ENCODE peak calls at places on chromosomes 5 and 9, in five cellular contexts. S is CD8-positive, alpha-beta memory T cell; A is dorsolateral prefrontal cortex; B is HL-60; U is psoas muscle. O is an unnamed sample.

GRCh38 chr5:43560128-43560527 is 3.3 kb upstream of the PAIP1 start:
- DNase-seq in S (no peak), A (no peak), B (no peak), U (no peak), O (no peak)

GRCh38 chr5:76714771-76715483 is 999 bp upstream of the F2R start:
- DNase-seq in S (peak), A (no peak), B (no peak), U (no peak), O (peak)

GRCh38 chr9:105051897-105052296 is 123.9 kb upstream of the ABCA1 start:
- DNase-seq in S (no peak), A (no peak), B (no peak), U (no peak), O (no peak)

GRCh38 chr5:107615173-107615856 is 55.4 kb downstream of the EFNA5 start:
- DNase-seq in S (no peak), A (no peak), B (no peak), U (no peak), O (no peak)

GRCh38 chr9:133955821-133956411 is 36.2 kb downstream of the VAV2 start:
- DNase-seq in S (no peak), A (no peak), B (no peak), U (peak), O (peak)

GRCh38 chr5:150295172-150295611 is 5.6 kb upstream of the CAMK2A start:
- DNase-seq in S (no peak), A (peak), B (no peak), U (no peak), O (no peak)

GRCh38 chr5:38556115-38556598 is 289 bp downstream of the LIFR start:
- DNase-seq in S (no peak), A (no peak), B (no peak), U (peak), O (no peak)

GRCh38 chr5:157263586-157264090 is 2.3 kb upstream of the CYFIP2 start:
- DNase-seq in S (no peak), A (no peak), B (peak), U (no peak), O (no peak)

GRCh38 chr5:60546157-60546556 is 153.8 kb downstream of the DEPDC1B start:
- DNase-seq in S (no peak), A (no peak), B (no peak), U (no peak), O (no peak)

GRCh38 chr5:15487228-15487627 is 12.8 kb upstream of the FBXL7 start:
- DNase-seq in S (no peak), A (no peak), B (no peak), U (no peak), O (no peak)

GRCh38 chr9:133166392-133166791 is 2.7 kb upstream of the GBGT1 start:
- DNase-seq in S (no peak), A (no peak), B (no peak), U (peak), O (no peak)

GRCh38 chr5:134549714-134550113 is 24.2 kb downstream of the JADE2 start:
- DNase-seq in S (no peak), A (no peak), B (no peak), U (no peak), O (no peak)

GRCh38 chr9:72592501-72593403 is 71.3 kb downstream of the TMC1 start:
- DNase-seq in S (peak), A (no peak), B (peak), U (no peak), O (peak)

GRCh38 chr9:131020388-131020787 is 11.4 kb downstream of the LAMC3 start:
- DNase-seq in S (no peak), A (no peak), B (no peak), U (peak), O (no peak)

DNA sequence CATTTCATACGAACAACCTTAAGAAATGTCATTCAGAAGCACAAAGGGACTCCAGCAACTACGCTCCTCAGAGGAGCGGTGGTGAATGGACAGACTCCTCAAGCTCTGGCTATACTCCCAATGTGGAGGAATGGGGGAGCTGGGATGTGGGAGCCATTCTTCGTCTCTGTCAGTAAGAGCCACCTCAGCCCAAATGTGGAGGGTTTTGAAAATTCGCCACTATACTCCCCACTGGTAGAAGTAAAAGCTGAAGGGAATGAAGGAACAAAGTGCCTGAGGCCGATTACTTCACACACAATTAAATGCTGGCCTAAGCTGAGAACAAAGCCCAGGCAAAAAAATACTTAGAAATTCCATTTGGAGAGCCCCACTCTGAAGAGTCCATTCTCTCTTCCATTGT is 96.3 kb downstream of the ADAMTS12 start:
- DNase-seq in S (no peak), A (no peak), B (no peak), U (no peak), O (no peak)
- H3K27ac ChIP-seq in S (no peak), A (no peak), B (no peak), U (no peak), O (no peak)

GRCh38 chr9:122988141-122988540 is 45.3 kb upstream of the GPR21 start:
- DNase-seq in S (no peak), A (no peak), B (no peak), U (no peak), O (no peak)

GRCh38 chr9:122988919-122989614 is 44.4 kb upstream of the GPR21 start:
- DNase-seq in S (no peak), A (no peak), B (no peak), U (no peak), O (no peak)

GRCh38 chr9:122991370-122991830 is 42.1 kb upstream of the GPR21 start:
- DNase-seq in S (peak), A (no peak), B (peak), U (no peak), O (no peak)

GRCh38 chr9:122986010-122986409 is 45.2 kb downstream of the RABGAP1 start:
- DNase-seq in S (no peak), A (no peak), B (no peak), U (no peak), O (no peak)
- H3K27ac ChIP-seq in S (no peak), A (no peak), B (no peak), U (no peak), O (no peak)

GRCh38 chr9:136343121-136343883 is 16.0 kb downstream of the GPSM1 start:
- DNase-seq in S (no peak), A (no peak), B (no peak), U (no peak), O (peak)
- H3K27ac ChIP-seq in S (peak), A (peak), B (no peak), U (no peak), O (no peak)

GRCh38 chr5:98402130-98402529 is 371.3 kb upstream of the RGMB start:
- DNase-seq in S (no peak), A (no peak), B (no peak), U (no peak), O (no peak)
- H3K27ac ChIP-seq in S (no peak), A (no peak), B (no peak), U (no peak), O (no peak)

DNA sequence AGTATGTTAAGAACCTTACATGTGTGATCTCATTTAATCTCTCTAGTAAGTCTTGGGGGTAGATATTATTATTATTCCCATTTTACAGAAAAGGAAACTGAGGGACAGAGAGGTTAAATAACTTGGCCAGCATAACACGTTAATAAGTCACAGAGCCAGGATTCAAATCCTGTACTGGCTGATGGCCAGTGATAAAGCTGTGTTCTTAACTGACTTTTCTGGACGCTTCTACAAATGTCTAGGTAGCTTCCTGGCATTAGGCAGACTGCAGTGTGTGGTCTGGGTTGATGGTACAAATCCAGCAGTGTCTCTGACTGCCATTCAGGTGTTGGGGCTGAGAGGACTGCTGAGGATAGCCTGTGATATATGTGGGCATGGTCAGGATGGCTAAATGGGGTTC is 125.8 kb upstream of the CXCL14 start:
- DNase-seq in S (no peak), A (no peak), B (no peak), U (no peak), O (no peak)
- H3K27ac ChIP-seq in S (no peak), A (no peak), B (no peak), U (no peak), O (no peak)

GRCh38 chr5:145922059-145922458 is 14.3 kb upstream of the SH3RF2 start:
- DNase-seq in S (no peak), A (no peak), B (no peak), U (no peak), O (no peak)

GRCh38 chr5:145924849-145925248 is 11.5 kb upstream of the SH3RF2 start:
- DNase-seq in S (no peak), A (no peak), B (no peak), U (no peak), O (no peak)

GRCh38 chr5:145925803-145926202 is 10.6 kb upstream of the SH3RF2 start:
- DNase-seq in S (no peak), A (no peak), B (no peak), U (no peak), O (no peak)

GRCh38 chr5:145923405-145923804 is 13.0 kb upstream of the SH3RF2 start:
- DNase-seq in S (no peak), A (no peak), B (no peak), U (no peak), O (no peak)

GRCh38 chr5:145925353-145925752 is 11.0 kb upstream of the SH3RF2 start:
- DNase-seq in S (no peak), A (no peak), B (no peak), U (no peak), O (no peak)
- H3K27ac ChIP-seq in S (no peak), A (no peak), B (no peak), U (no peak), O (no peak)

GRCh38 chr9:95125652-95126051 is 191.9 kb downstream of the FANCC start:
- DNase-seq in S (no peak), A (no peak), B (no peak), U (no peak), O (peak)

GRCh38 chr9:95129651-95130291 is 187.7 kb downstream of the FANCC start:
- DNase-seq in S (no peak), A (no peak), B (no peak), U (no peak), O (no peak)

GRCh38 chr9:95128177-95128524 is 189.4 kb downstream of the FANCC start:
- DNase-seq in S (no peak), A (no peak), B (no peak), U (no peak), O (no peak)

GRCh38 chr9:95126739-95127138 is 190.8 kb downstream of the FANCC start:
- DNase-seq in S (no peak), A (no peak), B (no peak), U (no peak), O (peak)

GRCh38 chr9:95127249-95128176 is 190.0 kb downstream of the FANCC start:
- DNase-seq in S (peak), A (peak), B (peak), U (peak), O (peak)
- H3K27ac ChIP-seq in S (no peak), A (peak), B (no peak), U (peak), O (no peak)

GRCh38 chr9:89956331-89956730 is 351.5 kb downstream of the GADD45G start:
- DNase-seq in S (no peak), A (no peak), B (no peak), U (no peak), O (no peak)

GRCh38 chr9:89954229-89954628 is 349.4 kb downstream of the GADD45G start:
- DNase-seq in S (no peak), A (no peak), B (no peak), U (peak), O (no peak)

GRCh38 chr9:89955626-89956025 is 350.8 kb downstream of the GADD45G start:
- DNase-seq in S (no peak), A (no peak), B (no peak), U (no peak), O (no peak)

GRCh38 chr9:89953824-89954223 is 349.0 kb downstream of the GADD45G start:
- DNase-seq in S (no peak), A (no peak), B (no peak), U (no peak), O (no peak)

DNA sequence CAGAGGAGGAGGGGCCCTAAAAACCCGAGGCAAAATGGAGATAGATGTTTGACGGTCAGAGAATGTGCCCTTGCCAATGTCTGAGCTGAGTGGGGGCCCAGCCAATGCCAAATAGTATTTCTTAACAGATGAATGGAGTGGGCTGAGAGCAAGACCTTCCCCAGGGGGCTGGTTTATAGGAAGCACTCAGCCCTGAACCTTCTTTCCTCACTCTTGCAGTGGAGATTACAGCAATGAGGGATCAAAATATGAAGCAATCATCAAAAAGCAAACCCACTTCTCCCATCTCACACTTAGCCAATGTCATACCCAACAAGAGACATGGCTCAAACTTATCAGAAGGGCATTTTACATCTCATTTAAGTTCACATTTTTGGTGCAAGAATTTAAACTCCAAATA is 350.3 kb downstream of the GADD45G start:
- DNase-seq in S (no peak), A (no peak), B (no peak), U (no peak), O (no peak)
- H3K27ac ChIP-seq in S (no peak), A (no peak), B (no peak), U (no peak), O (no peak)

GRCh38 chr9:124628741-124629140 is 121.5 kb upstream of the NR5A1 start:
- DNase-seq in S (no peak), A (no peak), B (no peak), U (no peak), O (no peak)

GRCh38 chr9:124624735-124624992 is 117.5 kb upstream of the NR5A1 start:
- DNase-seq in S (no peak), A (no peak), B (no peak), U (no peak), O (no peak)

GRCh38 chr9:124625084-124625483 is 117.9 kb upstream of the NR5A1 start:
- DNase-seq in S (no peak), A (no peak), B (no peak), U (no peak), O (no peak)

GRCh38 chr9:124632077-124632621 is 125.0 kb upstream of the NR5A1 start:
- DNase-seq in S (no peak), A (no peak), B (no peak), U (no peak), O (no peak)

DNA sequence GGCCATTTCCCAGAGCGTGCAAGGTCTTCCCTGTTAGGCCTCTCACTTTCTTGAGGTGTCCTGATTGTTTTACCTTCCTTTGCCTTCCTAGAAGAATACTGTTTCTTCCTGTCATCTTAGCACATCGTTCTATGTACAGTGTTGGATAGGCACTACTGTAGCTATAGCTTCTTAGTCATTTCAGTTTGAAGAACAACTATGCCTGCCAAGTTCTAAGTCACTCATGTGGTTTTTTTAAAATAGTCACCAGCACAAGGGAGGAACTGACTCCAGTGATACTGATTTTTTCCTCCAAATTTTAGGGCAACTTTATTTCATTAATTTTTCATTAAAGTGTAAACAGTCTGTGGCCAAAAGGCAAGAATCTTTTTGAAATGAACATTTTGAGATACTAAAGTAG is 122.4 kb upstream of the NR5A1 start:
- DNase-seq in S (no peak), A (no peak), B (no peak), U (no peak), O (no peak)
- H3K27ac ChIP-seq in S (no peak), A (no peak), B (no peak), U (no peak), O (no peak)

O was measured in H9.